ENCODE peak calls at places on chromosomes 13 and 19, in six cellular contexts. J, N, G, F, P and A are unnamed samples.

GRCh38 chr19:16850133-16850532 is 20.9 kb downstream of the SIN3B start:
- DNase-seq in P (no peak), N (no peak), F (no peak), J (no peak), G (no peak), A (no peak)

GRCh38 chr19:46475976-46476375 is 4.6 kb upstream of the PNMA8A start:
- DNase-seq in F (no peak), P (no peak), G (no peak), J (no peak), N (no peak), A (peak; percentile 34)

GRCh38 chr13:23445794-23446193 is 12.3 kb upstream of the SACS start:
- DNase-seq in F (no peak), N (no peak), G (no peak), P (no peak), J (no peak), A (no peak)

GRCh38 chr19:22628401-22628800 is 5.7 kb upstream of the ZNF492 start:
- DNase-seq in G (no peak), F (no peak), N (no peak), J (no peak), P (no peak), A (no peak)

GRCh38 chr19:39297931-39298634 is 1.9 kb downstream of the IFNL1 start:
- DNase-seq in N (peak; percentile 81), F (peak; percentile 61), G (no peak), J (no peak), P (no peak), A (no peak)

GRCh38 chr13:111388851-111389500 is 68.5 kb downstream of the TEX29 start:
- DNase-seq in F (no peak), J (no peak), P (no peak), N (peak; percentile 61), G (no peak), A (no peak)

GRCh38 chr19:27776020-27776419 is 1436.9 kb downstream of the UQCRFS1 start:
- DNase-seq in G (peak; percentile 50), J (no peak), N (no peak), P (peak; percentile 57), F (no peak), A (peak; percentile 44)

GRCh38 chr19:5624741-5625140 is 1.9 kb downstream of the SAFB start:
- DNase-seq in F (no peak), N (no peak), G (no peak), J (no peak), P (no peak), A (no peak)

GRCh38 chr19:58268344-58268743 is 10.4 kb upstream of the ZNF8 start:
- DNase-seq in G (no peak), F (no peak), N (no peak), P (no peak), J (no peak), A (no peak)
- H3K9me3 ChIP-seq in G (peaks cover 52% of the 10 kb centered on the region), F (peaks cover 61% of the 10 kb centered on the region), N (peaks cover 43% of the 10 kb centered on the region), P (peaks cover 68% of the 10 kb centered on the region), J (no peaks in the 10 kb centered on the region), A (peaks cover 43% of the 10 kb centered on the region)

GRCh38 chr13:97257800-97258799 is 36.0 kb downstream of the MBNL2 start:
- DNase-seq in F (no peak), G (peak; percentile 94), J (peak; percentile 80), P (peak; percentile 86), N (no peak), A (peak; percentile 63)
- H3K4me3 ChIP-seq in F (no peak overlapping the region), G (no peak overlapping the region), J (no peak overlapping the region), P (no peak overlapping the region), N (no peak overlapping the region), A (no peak overlapping the region)

GRCh38 chr19:10205636-10206035 is 10.9 kb upstream of the DNMT1 start:
- DNase-seq in N (no peak), J (no peak), F (no peak), P (no peak), G (no peak), A (peak; percentile 34)
- H3K9me3 ChIP-seq in N (no peaks in the 10 kb centered on the region), J (no peaks in the 10 kb centered on the region), F (no peaks in the 10 kb centered on the region), P (peaks cover 5% of the 10 kb centered on the region), G (no peaks in the 10 kb centered on the region), A (peaks cover 10% of the 10 kb centered on the region)

GRCh38 chr19:38211206-38211605 is 12.8 kb downstream of the DPF1 start:
- DNase-seq in P (no peak), J (no peak), N (no peak), F (no peak), G (no peak), A (no peak)
- H3K4me3 ChIP-seq in P (no peak overlapping the region), J (no peak overlapping the region), N (no peak overlapping the region), F (no peak overlapping the region), G (no peak overlapping the region), A (no peak overlapping the region)

DNA sequence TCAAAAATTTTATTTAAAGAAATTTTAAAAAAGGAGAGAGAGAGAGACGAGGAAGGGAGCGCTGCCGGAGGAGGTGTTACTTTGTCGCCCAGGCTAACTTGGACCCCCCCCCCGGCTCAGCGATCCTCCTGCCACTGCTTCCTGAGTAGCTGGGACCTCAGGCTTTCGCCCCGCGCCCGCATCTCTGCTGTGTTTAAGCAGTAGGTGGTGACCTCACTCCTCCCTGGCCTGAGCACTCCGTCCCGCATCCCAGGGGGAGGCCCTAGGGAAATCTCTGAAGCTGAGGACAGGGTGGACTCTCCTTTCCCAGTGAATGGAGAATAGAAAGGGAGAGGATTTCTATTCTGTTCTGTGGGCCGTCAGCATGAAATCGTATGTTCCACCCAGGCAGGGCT is 481 bp upstream of the ZNF845 start:
- DNase-seq in J (peak; percentile 59), G (peak; percentile 68), F (peak; percentile 16), N (no peak), P (peak; percentile 56), A (peak; percentile 70)
- H3K9me3 ChIP-seq in J (no peaks in the 10 kb centered on the region), G (no peaks in the 10 kb centered on the region), F (no peaks in the 10 kb centered on the region), N (peaks cover 6% of the 10 kb centered on the region), P (peaks cover 10% of the 10 kb centered on the region), A (peaks cover 11% of the 10 kb centered on the region)

GRCh38 chr19:30447276-30447870 is 75.2 kb downstream of the ZNF536 start:
- DNase-seq in N (no peak), J (no peak), P (no peak), G (no peak), F (no peak), A (no peak)

GRCh38 chr19:30449191-30449590 is 77.0 kb downstream of the ZNF536 start:
- DNase-seq in P (no peak), G (no peak), N (no peak), J (no peak), F (no peak), A (no peak)

GRCh38 chr19:30449673-30450072 is 77.5 kb downstream of the ZNF536 start:
- DNase-seq in P (no peak), F (no peak), J (no peak), G (no peak), N (no peak), A (no peak)

GRCh38 chr19:30450101-30450500 is 77.9 kb downstream of the ZNF536 start:
- DNase-seq in F (no peak), J (no peak), G (peak; percentile 65), P (no peak), N (no peak), A (peak; percentile 37)

DNA sequence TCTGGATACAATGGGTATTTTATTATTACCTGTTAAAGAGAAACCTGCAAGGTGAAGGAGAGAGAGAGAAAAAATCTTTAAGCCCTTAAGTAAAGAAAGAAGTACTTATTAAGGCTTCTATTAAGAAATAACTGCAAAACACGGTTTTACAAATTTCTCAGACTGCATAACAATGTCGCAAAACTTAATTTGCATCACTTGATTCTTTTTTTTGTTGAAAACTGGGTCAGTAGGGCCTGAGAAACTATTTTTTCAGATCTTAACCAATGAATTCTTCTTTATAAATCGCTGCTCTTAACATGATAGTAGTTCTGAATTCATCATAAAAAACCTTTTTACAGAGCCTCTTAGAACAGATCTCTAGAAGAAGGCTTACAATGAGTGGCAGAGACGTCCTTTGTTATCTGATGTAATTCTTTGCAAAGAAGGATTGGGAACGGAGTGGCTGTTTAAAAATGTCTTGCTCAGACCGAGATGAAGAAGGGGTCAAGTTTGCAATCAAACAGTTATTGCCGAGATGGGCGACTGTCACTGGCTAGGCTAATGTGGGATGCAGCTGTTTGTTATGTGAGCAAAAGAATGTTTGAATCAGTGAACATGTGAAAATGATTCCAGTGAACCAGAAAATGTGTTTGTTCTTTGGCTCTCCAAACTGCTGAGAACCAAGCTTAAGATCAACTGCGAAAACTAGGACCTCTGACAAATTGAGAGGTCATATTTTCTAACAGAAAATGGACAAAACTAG is 76.4 kb downstream of the ZNF536 start:
- DNase-seq in G (no peak), F (no peak), P (no peak), J (no peak), N (no peak), A (no peak)
- H3K4me3 ChIP-seq in G (no peak overlapping the region), F (no peak overlapping the region), P (no peak overlapping the region), J (no peak overlapping the region), N (no peak overlapping the region), A (no peak overlapping the region)

GRCh38 chr19:9348671-9349070 is 14.1 kb upstream of the ZNF177 start:
- DNase-seq in P (no peak), N (no peak), J (no peak), G (no peak), F (no peak), A (no peak)

GRCh38 chr19:9354651-9355050 is 8.2 kb upstream of the ZNF177 start:
- DNase-seq in G (no peak), N (no peak), J (no peak), F (no peak), P (no peak), A (no peak)

GRCh38 chr19:9352505-9352904 is 10.3 kb upstream of the ZNF177 start:
- DNase-seq in F (no peak), J (no peak), P (no peak), G (no peak), N (no peak), A (no peak)

GRCh38 chr19:9348253-9348652 is 14.6 kb upstream of the ZNF177 start:
- DNase-seq in G (no peak), J (no peak), F (no peak), P (no peak), N (no peak), A (no peak)

GRCh38 chr19:9353011-9353410 is 9.8 kb upstream of the ZNF177 start:
- DNase-seq in J (no peak), G (no peak), F (no peak), P (no peak), N (no peak), A (no peak)
- H3K9me3 ChIP-seq in J (peaks cover 4% of the 10 kb centered on the region), G (peaks cover 24% of the 10 kb centered on the region), F (peaks cover 40% of the 10 kb centered on the region), P (no peaks in the 10 kb centered on the region), N (peaks cover 52% of the 10 kb centered on the region), A (peaks cover 39% of the 10 kb centered on the region)

DNA sequence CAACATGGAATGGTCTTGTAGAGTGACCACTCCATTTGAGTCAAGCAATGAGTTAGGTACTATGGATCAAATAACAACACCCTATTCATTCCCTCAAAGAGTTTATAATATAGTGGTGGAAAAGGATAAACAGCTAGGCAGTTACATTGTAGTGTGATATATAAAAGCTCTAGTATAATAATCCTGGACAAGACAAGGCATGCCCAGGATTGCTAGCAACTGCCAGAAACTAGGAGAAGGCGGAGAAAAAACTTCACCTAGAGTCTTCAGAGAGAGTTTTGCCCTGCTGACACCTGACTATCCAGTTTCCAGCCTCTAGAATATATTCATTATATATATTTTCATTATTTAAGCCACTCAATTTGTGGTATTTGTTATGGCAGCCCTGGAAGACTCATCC is 530.6 kb downstream of the KLF12 start:
- DNase-seq in J (no peak), G (no peak), P (no peak), F (no peak), N (no peak), A (no peak)
- H3K4me3 ChIP-seq in J (no peak overlapping the region), G (no peak overlapping the region), P (no peak overlapping the region), F (no peak overlapping the region), N (no peak overlapping the region), A (no peak overlapping the region)